ENCODE peak calls at places on chromosomes 2 and 18, in six cellular contexts. Q is NAMALWA; M is prostate gland; Z is GM04504; Y is stimulated activated CD4-positive, alpha-beta T cell treated with anti-CD3 and anti-CD28 coated beads, TNF-alpha, amount 100 ng/mL, for 48 hours; E is neuronal stem cell. U is an unnamed sample.
A peak's percentile ranks its signal among the peaks of the same experiment; 100 is the strongest.

GRCh38 chr2:150309681-150310080 is 177.8 kb downstream of the RND3 start:
- DNase-seq in Q (no peak), M (peak; percentile 40), Z (no peak), Y (no peak), E (no peak), U (no peak)

GRCh38 chr2:17621781-17622180 is 81.3 kb downstream of the VSNL1 start:
- DNase-seq in Q (no peak), M (no peak), Z (no peak), Y (no peak), E (no peak), U (peak; percentile 48)

GRCh38 chr2:231810905-231811304 is 24.7 kb downstream of the COPS7B start:
- DNase-seq in Q (no peak), M (no peak), Z (peak; percentile 57), Y (no peak), E (no peak), U (peak; percentile 88)

GRCh38 chr2:68671961-68672360 is 28.6 kb downstream of the PROKR1 start:
- DNase-seq in Q (no peak), M (no peak), Z (no peak), Y (no peak), E (no peak), U (no peak)

GRCh38 chr2:65320042-65320711 is 92.5 kb downstream of the ACTR2 start:
- DNase-seq in Q (peak; percentile 25), M (no peak), Z (peak; percentile 75), Y (no peak), E (no peak), U (peak; percentile 90)

GRCh38 chr18:60044290-60045006 is 144.7 kb downstream of the PMAIP1 start:
- DNase-seq in Q (no peak), M (no peak), Z (peak; percentile 75), Y (no peak), E (no peak), U (peak; percentile 89)

GRCh38 chr18:9454061-9454703 is 21.1 kb upstream of the RALBP1 start:
- DNase-seq in Q (no peak), M (no peak), Z (no peak), Y (no peak), E (no peak), U (no peak)

GRCh38 chr2:105238664-105239240 is 2.8 kb upstream of the GPR45 start:
- DNase-seq in Q (no peak), M (no peak), Z (no peak), Y (no peak), E (no peak), U (no peak)

GRCh38 chr18:40121001-40121400 is 1834.0 kb upstream of the PIK3C3 start:
- DNase-seq in Q (no peak), M (no peak), Z (no peak), Y (no peak), E (no peak), U (no peak)

GRCh38 chr2:134774786-134775641 is 56.2 kb upstream of the TMEM163 start:
- DNase-seq in Q (no peak), M (no peak), Z (no peak), Y (no peak), E (peak; percentile 62), U (peak; percentile 44)

GRCh38 chr2:12232876-12233275 is 483.9 kb upstream of the TRIB2 start:
- DNase-seq in Q (no peak), M (no peak), Z (no peak), Y (no peak), E (no peak), U (no peak)

GRCh38 chr2:170812716-170813585 is 3.7 kb upstream of the GAD1 start:
- DNase-seq in Q (peak; percentile 87), M (peak; percentile 79), Z (peak; percentile 75), Y (no peak), E (peak; percentile 84), U (peak; percentile 75)

GRCh38 chr2:156456616-156457015 is 20.4 kb downstream of the GPD2 start:
- DNase-seq in Q (no peak), M (no peak), Z (no peak), Y (no peak), E (no peak), U (no peak)

GRCh38 chr18:22998336-22998735 is 65.2 kb downstream of the RBBP8 start:
- DNase-seq in Q (no peak), M (no peak), Z (no peak), Y (no peak), E (no peak), U (no peak)

GRCh38 chr2:65458999-65459398 is 26.6 kb upstream of the SPRED2 start:
- DNase-seq in Q (no peak), M (no peak), Z (no peak), Y (no peak), E (no peak), U (peak; percentile 16)

GRCh38 chr2:219881851-219882250 is 254.4 kb downstream of the SLC4A3 start:
- DNase-seq in Q (no peak), M (no peak), Z (no peak), Y (no peak), E (no peak), U (no peak)

GRCh38 chr2:158502984-158503383 is 46.2 kb downstream of the PKP4 start:
- DNase-seq in Q (no peak), M (no peak), Z (peak; percentile 87), Y (no peak), E (no peak), U (peak; percentile 95)

GRCh38 chr2:173588931-173589369 is 234.3 kb downstream of the CDCA7 start:
- DNase-seq in Q (no peak), M (no peak), Z (no peak), Y (no peak), E (no peak), U (no peak)

GRCh38 chr18:7467708-7468466 is 99.2 kb upstream of the PTPRM start:
- DNase-seq in Q (no peak), M (no peak), Z (no peak), Y (no peak), E (no peak), U (peak; percentile 41)

GRCh38 chr2:120558892-120559291 is 176.8 kb upstream of the GLI2 start:
- DNase-seq in Q (no peak), M (no peak), Z (no peak), Y (no peak), E (no peak), U (no peak)

GRCh38 chr2:9558948-9559381 is 3.3 kb upstream of the ADAM17 start:
- DNase-seq in Q (no peak), M (no peak), Z (peak; percentile 93), Y (no peak), E (no peak), U (peak; percentile 98)

GRCh38 chr2:155983850-155984249 is 348.7 kb downstream of the NR4A2 start:
- DNase-seq in Q (no peak), M (no peak), Z (no peak), Y (no peak), E (no peak), U (no peak)

GRCh38 chr2:228180126-228181097 is 1.1 kb downstream of the SPHKAP start:
- DNase-seq in Q (no peak), M (no peak), Z (no peak), Y (no peak), E (peak; percentile 11), U (peak; percentile 51)

GRCh38 chr18:13746636-13747035 is 20.2 kb downstream of the RNMT start:
- DNase-seq in Q (no peak), M (no peak), Z (no peak), Y (no peak), E (no peak), U (no peak)

GRCh38 chr18:80159713-80160636 is 50.9 kb downstream of the ADNP2 start:
- DNase-seq in Q (no peak), M (no peak), Z (no peak), Y (no peak), E (no peak), U (peak; percentile 32)

U was measured in EL.